ENCODE peak calls at places on chromosome 4, in seven cellular contexts. S, C, B, V, Q, U and D are unnamed samples.

GRCh38 chr4:93981594-93981993 is 153.0 kb downstream of the ATOH1 start:
- DNase-seq in U (peak), S (no peak), B (peak), V (no peak), Q (no peak), C (no peak), D (no peak)

GRCh38 chr4:182843813-182844325 is 73.3 kb downstream of the DCTD start:
- DNase-seq in C (no peak), Q (no peak), B (peak), V (no peak), U (peak), S (no peak), D (no peak)

GRCh38 chr4:149823770-149824221 is 8.2 kb upstream of the IQCM start:
- DNase-seq in V (no peak), S (no peak), C (no peak), B (peak), Q (no peak), U (peak), D (no peak)

GRCh38 chr4:168309781-168310180 is 8.8 kb downstream of the DDX60 start:
- DNase-seq in V (no peak), S (no peak), C (no peak), U (no peak), Q (no peak), B (no peak), D (no peak)

GRCh38 chr4:56662782-56663468 is 18.2 kb downstream of the HOPX start:
- DNase-seq in U (no peak), V (no peak), Q (no peak), S (no peak), C (no peak), B (no peak), D (no peak)

GRCh38 chr4:147498031-147498700 is 17.3 kb downstream of the EDNRA start:
- DNase-seq in B (peak), S (no peak), U (no peak), Q (no peak), C (no peak), V (no peak), D (no peak)

GRCh38 chr4:153089781-153090180 is 114.5 kb upstream of the TRIM2 start:
- DNase-seq in Q (no peak), C (no peak), S (no peak), V (no peak), U (no peak), B (no peak), D (no peak)

GRCh38 chr4:42302348-42302747 is 94.9 kb upstream of the SHISA3 start:
- DNase-seq in V (no peak), Q (no peak), S (no peak), U (peak), C (no peak), B (no peak), D (peak)

GRCh38 chr4:113692809-113693411 is 68.6 kb downstream of the CAMK2D start:
- DNase-seq in C (no peak), U (no peak), S (no peak), Q (no peak), B (no peak), V (no peak), D (no peak)

GRCh38 chr4:165828928-165829327 is 44.1 kb upstream of the TLL1 start:
- DNase-seq in S (no peak), B (peak), V (no peak), U (peak), C (no peak), Q (no peak), D (no peak)

GRCh38 chr4:93396274-93396673 is 432.3 kb upstream of the ATOH1 start:
- DNase-seq in Q (no peak), B (peak), V (no peak), C (no peak), S (no peak), U (peak), D (no peak)

GRCh38 chr4:162706051-162706450 is 460.6 kb downstream of the NAF1 start:
- DNase-seq in U (no peak), C (no peak), B (no peak), S (no peak), Q (no peak), V (no peak), D (no peak)

GRCh38 chr4:188550296-188550695 is 411.1 kb downstream of the TRIML1 start:
- DNase-seq in U (no peak), C (no peak), B (no peak), S (no peak), V (no peak), Q (no peak), D (no peak)

GRCh38 chr4:71468086-71468485 is 129.3 kb downstream of the SLC4A4 start:
- DNase-seq in Q (no peak), C (no peak), U (no peak), S (no peak), B (no peak), V (no peak), D (no peak)

GRCh38 chr4:22099896-22100295 is 151.3 kb upstream of the KCNIP4 start:
- DNase-seq in C (no peak), V (no peak), S (no peak), U (peak), Q (no peak), B (no peak), D (peak)

GRCh38 chr4:152678841-152679240 is 956 bp downstream of the TMEM154 start:
- DNase-seq in S (no peak), U (peak), V (no peak), C (no peak), B (no peak), Q (no peak), D (peak)

GRCh38 chr4:2364654-2365053 is 53.8 kb downstream of the ZFYVE28 start:
- DNase-seq in B (peak), Q (peak), U (peak), V (peak), S (no peak), C (peak), D (no peak)

GRCh38 chr4:137599766-137600165 is 67.5 kb upstream of the PCDH18 start:
- DNase-seq in B (no peak), V (no peak), U (no peak), Q (no peak), S (no peak), C (no peak), D (no peak)

GRCh38 chr4:77021614-77022089 is 54.1 kb downstream of the CCNI start:
- DNase-seq in B (no peak), C (no peak), Q (no peak), S (no peak), U (no peak), V (no peak), D (no peak)

GRCh38 chr4:40289366-40290188 is 45.6 kb upstream of the CHRNA9 start:
- DNase-seq in U (no peak), Q (no peak), V (no peak), B (peak), S (no peak), C (peak), D (no peak)

GRCh38 chr4:17576932-17577659 is at the start of gene LAP3:
- DNase-seq in B (peak), U (peak), S (peak), C (peak), Q (peak), V (peak), D (peak)

GRCh38 chr4:1213336-1213995 is 35.5 kb downstream of the CTBP1 start:
- DNase-seq in Q (no peak), B (no peak), V (no peak), S (no peak), C (no peak), U (no peak), D (no peak)

GRCh38 chr4:144709159-144709558 is 63.2 kb downstream of the HHIP start:
- DNase-seq in U (no peak), C (no peak), Q (no peak), V (no peak), B (peak), S (no peak), D (no peak)

GRCh38 chr4:126209117-126209516 is 894.4 kb downstream of the FAT4 start:
- DNase-seq in S (no peak), C (no peak), U (no peak), V (no peak), Q (no peak), B (no peak), D (no peak)

GRCh38 chr4:188400456-188400855 is 261.2 kb downstream of the TRIML1 start:
- DNase-seq in U (peak), B (peak), Q (no peak), C (no peak), S (no peak), V (no peak), D (peak)

GRCh38 chr4:94486372-94486801 is 34.6 kb downstream of the PDLIM5 start:
- DNase-seq in S (no peak), B (peak), U (no peak), V (no peak), C (no peak), Q (no peak), D (no peak)

GRCh38 chr4:125719987-125720386 is 405.2 kb downstream of the FAT4 start:
- DNase-seq in B (no peak), Q (no peak), C (no peak), S (no peak), U (no peak), V (no peak), D (no peak)

GRCh38 chr4:109952612-109953011 is 39.9 kb downstream of the EGF start:
- DNase-seq in B (no peak), S (no peak), Q (no peak), V (no peak), U (no peak), C (no peak), D (no peak)

GRCh38 chr4:154119317-154119716 is 330.4 kb upstream of the SFRP2 start:
- DNase-seq in V (no peak), B (no peak), C (no peak), Q (no peak), S (no peak), U (no peak), D (no peak)

GRCh38 chr4:2290974-2291704 is 29.2 kb upstream of the MXD4 start:
- DNase-seq in C (peak), S (no peak), B (no peak), V (peak), U (no peak), Q (peak), D (no peak)

GRCh38 chr4:155403886-155404285 is 27.1 kb upstream of the MAP9 start:
- DNase-seq in U (peak), V (no peak), B (peak), S (no peak), Q (no peak), C (no peak), D (peak)

GRCh38 chr4:140790765-140791164 is 34.6 kb upstream of the TBC1D9 start:
- DNase-seq in V (no peak), S (peak), C (no peak), Q (no peak), B (peak), U (no peak), D (no peak)